ENCODE peak calls at places on chromosome 1, in nine cellular contexts. One of them, this sample, is unnamed.

GRCh38 chr1:41918450-41919043 is at the start of gene HIVEP3:
- DNase-seq in uterus: no peak
- DNase-seq in A549: peak
- DNase-seq in GM12891: no peak
- DNase-seq in ovary: no peak
- DNase-seq in suprapubic skin: no peak
- DNase-seq in heart left ventricle: no peak
- DNase-seq in tibial nerve: no peak
- DNase-seq in sigmoid colon: no peak
- DNase-seq in this sample: no peak

GRCh38 chr1:24526045-24526444 is 23.4 kb downstream of the RCAN3 start:
- DNase-seq in uterus: no peak
- DNase-seq in A549: no peak
- DNase-seq in GM12891: no peak
- DNase-seq in ovary: no peak
- DNase-seq in suprapubic skin: no peak
- DNase-seq in heart left ventricle: no peak
- DNase-seq in tibial nerve: no peak
- DNase-seq in sigmoid colon: no peak
- DNase-seq in this sample: no peak

GRCh38 chr1:91608876-91609275 is 108.2 kb downstream of the CDC7 start:
- DNase-seq in uterus: no peak
- DNase-seq in A549: no peak
- DNase-seq in GM12891: no peak
- DNase-seq in ovary: no peak
- DNase-seq in suprapubic skin: no peak
- DNase-seq in heart left ventricle: no peak
- DNase-seq in tibial nerve: no peak
- DNase-seq in sigmoid colon: no peak
- DNase-seq in this sample: no peak

GRCh38 chr1:26287033-26287711 is 7.3 kb downstream of the SH3BGRL3 start:
- DNase-seq in uterus: no peak
- DNase-seq in A549: no peak
- DNase-seq in GM12891: peak
- DNase-seq in ovary: no peak
- DNase-seq in suprapubic skin: no peak
- DNase-seq in heart left ventricle: no peak
- DNase-seq in tibial nerve: peak
- DNase-seq in sigmoid colon: peak
- DNase-seq in this sample: peak

GRCh38 chr1:33248244-33248643 is 8.0 kb upstream of the ZNF362 start:
- DNase-seq in uterus: no peak
- DNase-seq in A549: no peak
- DNase-seq in GM12891: no peak
- DNase-seq in ovary: no peak
- DNase-seq in suprapubic skin: no peak
- DNase-seq in heart left ventricle: no peak
- DNase-seq in tibial nerve: no peak
- DNase-seq in sigmoid colon: no peak
- DNase-seq in this sample: no peak

GRCh38 chr1:202713110-202713509 is 2.9 kb upstream of the SYT2 start:
- DNase-seq in uterus: no peak
- DNase-seq in A549: peak
- DNase-seq in GM12891: no peak
- DNase-seq in ovary: no peak
- DNase-seq in suprapubic skin: no peak
- DNase-seq in heart left ventricle: no peak
- DNase-seq in tibial nerve: no peak
- DNase-seq in sigmoid colon: no peak
- DNase-seq in this sample: no peak

GRCh38 chr1:18057643-18058042 is 50.0 kb upstream of the IGSF21 start:
- DNase-seq in uterus: no peak
- DNase-seq in A549: no peak
- DNase-seq in GM12891: no peak
- DNase-seq in ovary: no peak
- DNase-seq in suprapubic skin: no peak
- DNase-seq in heart left ventricle: no peak
- DNase-seq in tibial nerve: peak
- DNase-seq in sigmoid colon: no peak
- DNase-seq in this sample: no peak

GRCh38 chr1:170559166-170559565 is 27.2 kb downstream of the GORAB start:
- DNase-seq in uterus: no peak
- DNase-seq in A549: no peak
- DNase-seq in GM12891: no peak
- DNase-seq in ovary: no peak
- DNase-seq in suprapubic skin: no peak
- DNase-seq in heart left ventricle: no peak
- DNase-seq in tibial nerve: no peak
- DNase-seq in sigmoid colon: no peak
- DNase-seq in this sample: no peak

GRCh38 chr1:60222492-60223369 is 149.2 kb upstream of the C1orf87 start:
- DNase-seq in uterus: no peak
- DNase-seq in A549: no peak
- DNase-seq in GM12891: no peak
- DNase-seq in ovary: no peak
- DNase-seq in suprapubic skin: no peak
- DNase-seq in heart left ventricle: no peak
- DNase-seq in tibial nerve: no peak
- DNase-seq in sigmoid colon: no peak
- DNase-seq in this sample: no peak

GRCh38 chr1:43439121-43439581 is 14.6 kb downstream of the HYI start:
- DNase-seq in uterus: peak
- DNase-seq in A549: no peak
- DNase-seq in GM12891: no peak
- DNase-seq in ovary: peak
- DNase-seq in suprapubic skin: peak
- DNase-seq in heart left ventricle: no peak
- DNase-seq in tibial nerve: no peak
- DNase-seq in sigmoid colon: peak
- DNase-seq in this sample: no peak

GRCh38 chr1:15243275-15244043 is 3.6 kb upstream of the FHAD1 start:
- DNase-seq in uterus: no peak
- DNase-seq in A549: no peak
- DNase-seq in GM12891: no peak
- DNase-seq in ovary: no peak
- DNase-seq in suprapubic skin: no peak
- DNase-seq in heart left ventricle: no peak
- DNase-seq in tibial nerve: no peak
- DNase-seq in sigmoid colon: peak
- DNase-seq in this sample: no peak

GRCh38 chr1:46401964-46402626 is 8.0 kb downstream of the FAAH start:
- DNase-seq in uterus: peak
- DNase-seq in A549: no peak
- DNase-seq in GM12891: no peak
- DNase-seq in ovary: peak
- DNase-seq in suprapubic skin: no peak
- DNase-seq in heart left ventricle: no peak
- DNase-seq in tibial nerve: peak
- DNase-seq in sigmoid colon: peak
- DNase-seq in this sample: no peak

GRCh38 chr1:223500560-223501425 is 107.6 kb downstream of the CCDC185 start:
- DNase-seq in uterus: peak
- DNase-seq in A549: peak
- DNase-seq in GM12891: no peak
- DNase-seq in ovary: no peak
- DNase-seq in suprapubic skin: no peak
- DNase-seq in heart left ventricle: no peak
- DNase-seq in tibial nerve: no peak
- DNase-seq in sigmoid colon: no peak
- DNase-seq in this sample: no peak

GRCh38 chr1:150420560-150421265 is 56.8 kb downstream of the RPRD2 start:
- DNase-seq in uterus: no peak
- DNase-seq in A549: no peak
- DNase-seq in GM12891: no peak
- DNase-seq in ovary: no peak
- DNase-seq in suprapubic skin: no peak
- DNase-seq in heart left ventricle: no peak
- DNase-seq in tibial nerve: peak
- DNase-seq in sigmoid colon: no peak
- DNase-seq in this sample: no peak

DNA sequence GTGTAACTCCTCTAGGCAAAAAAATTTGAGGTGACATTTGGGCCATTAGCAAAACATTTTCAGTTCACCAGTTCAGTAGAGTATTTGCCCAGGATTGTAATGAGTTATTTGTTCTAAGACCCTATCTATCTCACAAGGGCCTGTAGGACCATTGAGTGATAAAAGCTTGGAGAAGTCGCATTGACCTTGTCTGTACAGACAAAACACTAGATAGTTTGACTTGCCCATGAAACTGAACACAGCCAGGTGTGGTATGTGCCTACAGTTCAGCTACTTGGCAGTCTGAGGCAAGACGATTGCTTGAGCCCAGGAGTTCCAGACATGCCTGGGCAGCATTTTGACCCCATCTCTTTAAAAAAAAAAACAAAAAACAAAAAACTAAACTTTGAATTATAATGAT is 3.1 kb downstream of the ATP5IF1 start:
- DNase-seq in uterus: no peak
- DNase-seq in A549: no peak
- DNase-seq in GM12891: no peak
- DNase-seq in ovary: no peak
- DNase-seq in suprapubic skin: no peak
- DNase-seq in heart left ventricle: no peak
- DNase-seq in tibial nerve: no peak
- DNase-seq in sigmoid colon: no peak
- DNase-seq in this sample: no peak
- TF ChIP-seq POLR2A in uterus: no peak
- TF ChIP-seq POLR2A in A549: no peak
- TF ChIP-seq POLR2A in GM12891: peak
- TF ChIP-seq POLR2A in ovary: no peak
- TF ChIP-seq POLR2A in suprapubic skin: no peak
- TF ChIP-seq POLR2A in heart left ventricle: no peak
- TF ChIP-seq POLR2A in tibial nerve: no peak
- TF ChIP-seq POLR2A in sigmoid colon: no peak
- TF ChIP-seq POLR2A in this sample: no peak

GRCh38 chr1:51518033-51518729 is 885 bp downstream of the EPS15 start:
- DNase-seq in uterus: peak
- DNase-seq in A549: peak
- DNase-seq in GM12891: no peak
- DNase-seq in ovary: peak
- DNase-seq in suprapubic skin: peak
- DNase-seq in heart left ventricle: no peak
- DNase-seq in tibial nerve: peak
- DNase-seq in sigmoid colon: peak
- DNase-seq in this sample: peak
- TF ChIP-seq POLR2A in uterus: no peak
- TF ChIP-seq POLR2A in A549: no peak
- TF ChIP-seq POLR2A in GM12891: peak
- TF ChIP-seq POLR2A in ovary: no peak
- TF ChIP-seq POLR2A in suprapubic skin: no peak
- TF ChIP-seq POLR2A in heart left ventricle: no peak
- TF ChIP-seq POLR2A in tibial nerve: peak
- TF ChIP-seq POLR2A in sigmoid colon: peak
- TF ChIP-seq POLR2A in this sample: peak

GRCh38 chr1:88774151-88774556 is 90.1 kb downstream of the PKN2 start:
- DNase-seq in uterus: no peak
- DNase-seq in A549: peak
- DNase-seq in GM12891: no peak
- DNase-seq in ovary: no peak
- DNase-seq in suprapubic skin: no peak
- DNase-seq in heart left ventricle: no peak
- DNase-seq in tibial nerve: no peak
- DNase-seq in sigmoid colon: no peak
- DNase-seq in this sample: no peak
- TF ChIP-seq POLR2A in uterus: no peak
- TF ChIP-seq POLR2A in A549: no peak
- TF ChIP-seq POLR2A in GM12891: no peak
- TF ChIP-seq POLR2A in ovary: no peak
- TF ChIP-seq POLR2A in suprapubic skin: no peak
- TF ChIP-seq POLR2A in heart left ventricle: no peak
- TF ChIP-seq POLR2A in tibial nerve: no peak
- TF ChIP-seq POLR2A in sigmoid colon: no peak
- TF ChIP-seq POLR2A in this sample: no peak

GRCh38 chr1:231421616-231421970 is 494 bp downstream of the EGLN1 start:
- DNase-seq in uterus: peak
- DNase-seq in A549: no peak
- DNase-seq in GM12891: no peak
- DNase-seq in ovary: peak
- DNase-seq in suprapubic skin: peak
- DNase-seq in heart left ventricle: peak
- DNase-seq in tibial nerve: no peak
- DNase-seq in sigmoid colon: peak
- DNase-seq in this sample: peak

GRCh38 chr1:231422798-231423309 is 767 bp upstream of the EGLN1 start:
- DNase-seq in uterus: no peak
- DNase-seq in A549: no peak
- DNase-seq in GM12891: no peak
- DNase-seq in ovary: no peak
- DNase-seq in suprapubic skin: no peak
- DNase-seq in heart left ventricle: no peak
- DNase-seq in tibial nerve: no peak
- DNase-seq in sigmoid colon: no peak
- DNase-seq in this sample: no peak

GRCh38 chr1:231420959-231421615 is 1.0 kb downstream of the EGLN1 start:
- DNase-seq in uterus: peak
- DNase-seq in A549: no peak
- DNase-seq in GM12891: peak
- DNase-seq in ovary: peak
- DNase-seq in suprapubic skin: peak
- DNase-seq in heart left ventricle: peak
- DNase-seq in tibial nerve: peak
- DNase-seq in sigmoid colon: peak
- DNase-seq in this sample: peak

GRCh38 chr1:231423648-231424047 is 1.6 kb upstream of the EGLN1 start:
- DNase-seq in uterus: no peak
- DNase-seq in A549: no peak
- DNase-seq in GM12891: no peak
- DNase-seq in ovary: no peak
- DNase-seq in suprapubic skin: no peak
- DNase-seq in heart left ventricle: no peak
- DNase-seq in tibial nerve: no peak
- DNase-seq in sigmoid colon: no peak
- DNase-seq in this sample: no peak

DNA sequence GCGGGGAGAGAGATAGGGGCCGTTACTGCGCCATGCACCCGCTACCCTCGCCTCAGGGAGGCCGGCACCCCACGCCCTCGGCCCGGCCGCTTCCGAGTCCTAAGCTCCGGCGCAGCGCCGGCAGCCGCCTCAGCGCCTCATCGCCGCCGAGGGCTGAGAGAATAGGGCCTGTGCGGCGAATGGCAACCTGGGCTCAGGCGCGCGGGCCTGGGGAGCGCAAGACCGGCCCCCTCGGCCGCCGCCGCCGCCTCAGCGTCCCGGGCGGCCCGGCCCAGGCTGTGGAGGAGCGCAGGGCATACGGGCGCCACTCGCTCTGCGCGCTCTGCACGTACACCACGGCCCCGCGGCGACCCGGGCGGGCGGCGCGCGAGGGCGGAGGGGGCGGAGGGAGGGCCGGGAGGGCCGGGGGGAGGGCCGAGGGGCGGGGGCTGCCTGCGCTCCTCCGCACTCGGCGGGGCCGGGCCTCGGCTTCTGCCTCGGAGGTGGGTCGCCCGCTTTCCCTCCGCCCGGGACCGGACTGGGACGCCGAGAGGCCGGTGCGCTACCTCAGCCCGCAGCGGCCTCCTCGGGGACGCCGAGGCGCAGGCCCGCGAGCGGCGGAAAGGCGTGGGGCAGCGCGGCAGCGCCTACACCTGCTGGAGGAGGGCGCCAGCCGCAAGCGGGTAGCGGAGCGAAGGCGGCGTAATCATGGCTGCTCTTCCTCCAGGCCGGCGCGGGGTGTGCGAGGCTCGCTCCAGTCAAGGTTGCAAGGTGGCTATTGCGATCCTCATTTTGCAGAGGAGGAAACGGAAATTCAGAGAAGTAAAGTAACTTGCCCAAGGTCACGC is at the start of gene EGLN1:
- DNase-seq in uterus: peak
- DNase-seq in A549: peak
- DNase-seq in GM12891: peak
- DNase-seq in ovary: peak
- DNase-seq in suprapubic skin: peak
- DNase-seq in heart left ventricle: peak
- DNase-seq in tibial nerve: peak
- DNase-seq in sigmoid colon: peak
- DNase-seq in this sample: peak
- TF ChIP-seq POLR2A in uterus: peak
- TF ChIP-seq POLR2A in A549: peak
- TF ChIP-seq POLR2A in GM12891: peak
- TF ChIP-seq POLR2A in ovary: peak
- TF ChIP-seq POLR2A in suprapubic skin: peak
- TF ChIP-seq POLR2A in heart left ventricle: peak
- TF ChIP-seq POLR2A in tibial nerve: peak
- TF ChIP-seq POLR2A in sigmoid colon: peak
- TF ChIP-seq POLR2A in this sample: peak